ENCODE peak calls at places on chromosome 3, in four cellular contexts. I is astrocyte, W is astrocyte of the spinal cord, R is ascending aorta. H is an unnamed sample.

GRCh38 chr3:157543491-157544035 is 40.3 kb upstream of the VEPH1 start:
- DNase-seq in I (no peak), R (no peak), W (no peak), H (peak)

GRCh38 chr3:122825460-122825859 is 30.6 kb downstream of the SLC49A4 start:
- DNase-seq in R (no peak), I (no peak), W (no peak), H (no peak)

GRCh38 chr3:177995006-177995732 is 541.1 kb upstream of the KCNMB2 start:
- DNase-seq in I (peak), R (no peak), W (no peak), H (no peak)

GRCh38 chr3:188526057-188526456 is 372.1 kb downstream of the LPP start:
- DNase-seq in W (no peak), I (no peak), R (no peak), H (peak)

GRCh38 chr3:143998266-143998665 is 26.6 kb downstream of the DIPK2A start:
- DNase-seq in I (peak), W (peak), R (no peak), H (peak)

GRCh38 chr3:10173926-10174435 is 9.3 kb downstream of the IRAK2 start:
- DNase-seq in R (peak), I (peak), W (peak), H (peak)

GRCh38 chr3:177358085-177358967 is 161.0 kb upstream of the TBL1XR1 start:
- DNase-seq in W (peak), R (peak), I (peak), H (peak)

GRCh38 chr3:51715231-51716058 is 8.6 kb downstream of the GRM2 start:
- DNase-seq in W (no peak), I (no peak), R (no peak), H (no peak)

GRCh38 chr3:154060606-154061380 is 60.4 kb upstream of the ARHGEF26 start:
- DNase-seq in R (no peak), W (peak), I (peak), H (peak)

GRCh38 chr3:184593201-184593922 is 31.8 kb downstream of the EPHB3 start:
- DNase-seq in W (no peak), R (no peak), I (no peak), H (peak)

GRCh38 chr3:123155471-123156011 is 46.2 kb upstream of the SEC22A start:
- DNase-seq in I (no peak), W (no peak), R (no peak), H (no peak)

GRCh38 chr3:190053919-190054672 is 66.6 kb downstream of the P3H2 start:
- DNase-seq in R (no peak), I (peak), W (peak), H (peak)

GRCh38 chr3:170905862-170906261 is 2.6 kb downstream of the EIF5A2 start:
- DNase-seq in W (no peak), I (no peak), R (no peak), H (no peak)

GRCh38 chr3:40620151-40620550 is 95.4 kb downstream of the ZNF621 start:
- DNase-seq in I (no peak), W (no peak), R (no peak), H (no peak)

GRCh38 chr3:129291487-129291886 is 12.8 kb downstream of the HMCES start:
- DNase-seq in R (no peak), I (peak), W (no peak), H (no peak)

GRCh38 chr3:57919987-57920386 is 88.2 kb upstream of the FLNB start:
- DNase-seq in R (no peak), I (no peak), W (no peak), H (peak)

GRCh38 chr3:155946178-155946577 is 75.7 kb downstream of the GMPS start:
- DNase-seq in W (peak), I (peak), R (no peak), H (peak)

GRCh38 chr3:177835917-177836316 is 638.6 kb upstream of the TBL1XR1 start:
- DNase-seq in W (peak), R (no peak), I (peak), H (peak)

GRCh38 chr3:154018100-154018696 is 103.0 kb upstream of the ARHGEF26 start:
- DNase-seq in R (no peak), I (no peak), W (peak), H (peak)

GRCh38 chr3:126671521-126671920 is 16.6 kb upstream of the TXNRD3 start:
- DNase-seq in I (no peak), R (no peak), W (no peak), H (no peak)

GRCh38 chr3:149339931-149340309 is 6.5 kb upstream of the TM4SF18 start:
- DNase-seq in W (peak), I (peak), R (peak), H (peak)

GRCh38 chr3:52527732-52528595 is 5.7 kb downstream of the NT5DC2 start:
- DNase-seq in I (no peak), R (no peak), W (no peak), H (no peak)

GRCh38 chr3:133258358-133258757 is 141.5 kb upstream of the BFSP2 start:
- DNase-seq in R (no peak), W (no peak), I (no peak), H (no peak)

GRCh38 chr3:11477286-11477935 is 166.3 kb downstream of the VGLL4 start:
- DNase-seq in W (peak), I (peak), R (no peak), H (peak)

GRCh38 chr3:141876381-141876890 is at the start of gene ATP1B3:
- DNase-seq in I (peak), R (peak), W (peak), H (peak)

GRCh38 chr3:81554348-81554747 is 207.1 kb downstream of the GBE1 start:
- DNase-seq in R (no peak), W (peak), I (peak), H (peak)

GRCh38 chr3:123310741-123311140 is 109.0 kb downstream of the SEC22A start:
- DNase-seq in I (no peak), W (no peak), R (no peak), H (no peak)

GRCh38 chr3:71103430-71103881 is 480.1 kb downstream of the FOXP1 start:
- DNase-seq in W (peak), I (peak), R (no peak), H (peak)

GRCh38 chr3:73559730-73560129 is 65.0 kb downstream of the PDZRN3 start:
- DNase-seq in W (no peak), I (no peak), R (no peak), H (no peak)

GRCh38 chr3:192128060-192128459 is 599.3 kb downstream of the FGF12 start:
- DNase-seq in R (no peak), I (no peak), W (no peak), H (no peak)

GRCh38 chr3:163552659-163552966 is 1525.7 kb downstream of the SI start:
- DNase-seq in W (no peak), I (no peak), R (no peak), H (no peak)

GRCh38 chr3:196842567-196843434 is 24.9 kb upstream of the SENP5 start:
- DNase-seq in R (no peak), I (no peak), W (no peak), H (no peak)

GRCh38 chr3:100756441-100756840 is 47.1 kb downstream of the TFG start:
- DNase-seq in I (peak), R (no peak), W (peak), H (no peak)

DNA sequence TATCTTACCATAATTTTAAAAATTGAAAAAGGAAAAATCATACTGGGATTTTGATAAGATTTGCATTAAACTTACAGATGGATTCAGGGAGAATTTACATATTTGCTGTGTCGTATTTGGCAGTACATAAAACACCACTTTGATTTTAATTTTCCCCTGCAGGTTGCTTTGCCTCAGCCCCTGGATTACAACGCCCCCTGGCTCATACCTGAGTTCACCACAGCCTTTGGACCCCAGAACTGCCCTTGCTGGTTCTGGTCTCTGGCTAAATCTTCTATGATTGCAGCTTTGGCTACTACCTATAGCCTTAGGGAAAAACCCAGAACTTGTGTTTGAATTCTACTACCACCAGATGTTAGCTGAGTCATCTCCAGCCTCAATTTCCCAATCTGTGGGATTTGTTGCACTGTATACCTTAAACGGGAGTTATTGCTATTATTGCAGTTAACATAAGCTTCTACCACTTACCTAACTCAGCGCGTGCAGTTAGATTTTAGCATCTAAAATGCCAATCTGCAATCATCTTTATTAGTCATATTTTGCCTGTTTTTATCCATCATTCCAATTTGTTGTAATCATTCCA is 315.7 kb upstream of the GADL1 start:
- DNase-seq in I (no peak), R (no peak), W (no peak), H (peak)
- TF ChIP-seq CTCF in I (no peak), R (no peak), W (no peak), H (no peak)

GRCh38 chr3:99644741-99645140 is 6.3 kb downstream of the COL8A1 start:
- DNase-seq in I (no peak), W (no peak), R (no peak), H (no peak)

GRCh38 chr3:99648091-99648490 is 9.7 kb downstream of the COL8A1 start:
- DNase-seq in R (no peak), W (peak), I (peak), H (peak)

GRCh38 chr3:99647081-99647480 is 8.7 kb downstream of the COL8A1 start:
- DNase-seq in I (peak), R (no peak), W (peak), H (peak)

GRCh38 chr3:99645277-99646106 is 7.1 kb downstream of the COL8A1 start:
- DNase-seq in I (peak), W (peak), R (no peak), H (peak)

DNA sequence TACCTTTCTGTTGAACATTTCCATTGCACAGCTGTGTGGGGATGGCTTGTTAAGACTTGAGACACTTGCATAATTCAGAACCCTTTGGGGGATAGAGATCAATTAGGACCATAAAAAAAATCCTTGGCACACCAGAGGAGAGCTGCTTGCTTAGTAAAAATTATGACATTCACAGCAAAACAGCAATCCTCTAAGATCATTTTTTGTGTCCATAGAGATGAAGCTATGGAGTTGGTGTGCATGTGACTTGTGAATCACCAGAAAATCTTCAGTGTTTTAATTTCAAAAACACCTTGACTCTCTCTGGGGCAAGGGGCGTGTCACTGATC is 7.7 kb downstream of the COL8A1 start:
- DNase-seq in W (no peak), R (no peak), I (no peak), H (peak)
- H3K4me3 ChIP-seq in W (no peak), R (no peak), I (no peak), H (no peak)

GRCh38 chr3:146454796-146455195 is 14.6 kb downstream of the PLSCR2 start:
- DNase-seq in I (no peak), W (no peak), R (no peak), H (peak)

GRCh38 chr3:146446026-146446425 is 23.3 kb downstream of the PLSCR2 start:
- DNase-seq in I (no peak), W (no peak), R (no peak), H (no peak)

GRCh38 chr3:146449076-146449475 is 20.3 kb downstream of the PLSCR2 start:
- DNase-seq in R (no peak), W (no peak), I (no peak), H (no peak)

DNA sequence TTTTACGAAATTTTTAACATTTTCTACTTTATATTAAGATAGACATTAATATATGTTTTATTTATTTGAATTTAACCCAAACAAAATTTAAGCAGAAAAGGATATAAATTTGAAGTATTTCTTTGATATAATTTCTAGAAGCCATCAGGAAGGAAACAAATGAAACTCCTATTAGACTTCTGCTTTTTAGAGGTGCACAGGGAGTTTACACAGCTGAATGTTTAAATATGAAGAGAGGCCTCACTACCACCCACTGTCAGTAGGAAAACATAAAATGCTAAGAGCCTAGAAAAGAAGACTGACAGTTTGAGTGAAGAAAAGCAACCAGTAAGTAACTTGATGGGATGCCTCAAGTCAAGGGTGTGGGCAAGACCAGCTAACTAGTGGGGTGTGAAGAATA is 19.8 kb downstream of the PLSCR2 start:
- DNase-seq in W (no peak), R (no peak), I (no peak), H (no peak)
- TF ChIP-seq CTCF in W (no peak), R (no peak), I (no peak), H (no peak)

GRCh38 chr3:135991621-135992020 is 26.1 kb downstream of the PPP2R3A start:
- DNase-seq in I (peak), R (no peak), W (peak), H (no peak)
- H3K4me3 ChIP-seq in I (no peak), R (no peak), W (no peak), H (no peak)

DNA sequence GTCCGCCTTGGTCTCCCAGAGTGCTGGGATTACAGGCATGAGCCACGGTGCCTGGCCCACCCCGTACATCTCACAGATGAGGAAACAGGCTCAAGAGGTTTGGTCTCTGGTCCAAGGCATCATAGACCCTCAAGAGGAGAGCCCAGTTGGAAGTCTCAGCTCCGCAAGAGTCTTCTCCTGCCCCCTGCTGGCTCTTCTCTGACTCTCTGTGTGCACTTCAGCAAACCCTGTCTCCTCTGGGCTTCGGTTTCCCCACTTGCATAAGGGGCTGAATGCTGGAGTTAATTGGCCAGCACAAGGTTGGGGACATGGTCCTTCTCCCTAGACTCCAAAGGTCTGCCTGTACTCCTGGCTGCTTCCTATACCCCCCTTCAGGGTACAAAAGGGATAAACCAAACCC is 3.9 kb downstream of the MST1R start:
- DNase-seq in W (no peak), I (no peak), R (no peak), H (peak)
- TF ChIP-seq CTCF in W (peak), I (peak), R (no peak), H (peak)

GRCh38 chr3:137767146-137768020 is 3.3 kb downstream of the SOX14 start:
- DNase-seq in W (no peak), R (no peak), I (no peak), H (no peak)
- H3K4me3 ChIP-seq in W (peak), R (peak), I (no peak), H (no peak)

GRCh38 chr3:128075516-128076464 is 23.6 kb downstream of the SEC61A1 start:
- DNase-seq in R (no peak), W (peak), I (peak), H (peak)
- TF ChIP-seq CTCF in R (peak), W (peak), I (peak), H (peak)

DNA sequence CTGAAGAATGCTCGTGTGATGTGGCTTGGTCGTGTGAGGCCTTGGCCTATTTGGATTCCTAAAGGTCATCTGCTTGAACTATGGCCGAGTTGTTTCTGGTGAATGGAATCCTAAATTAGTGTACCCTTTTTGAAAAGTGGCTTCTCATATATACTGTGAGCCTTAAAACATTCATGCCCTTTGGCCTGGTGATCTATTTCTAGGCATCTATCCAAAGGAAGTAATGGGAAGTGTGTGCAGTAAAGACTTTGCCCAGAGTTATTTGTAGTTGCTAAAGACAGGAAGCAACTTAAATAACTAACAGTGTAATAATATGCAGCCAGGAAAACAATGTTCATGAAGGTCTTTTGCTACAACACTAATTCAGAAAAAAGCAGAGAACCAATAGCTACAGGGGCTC is 3.0 kb downstream of the DGKG start:
- DNase-seq in R (no peak), I (no peak), W (no peak), H (peak)
- H3K4me3 ChIP-seq in R (no peak), I (no peak), W (no peak), H (no peak)

GRCh38 chr3:64687781-64688515 is at the start of gene ADAMTS9:
- DNase-seq in R (peak), I (peak), W (peak), H (peak)
- TF ChIP-seq CTCF in R (no peak), I (no peak), W (no peak), H (no peak)

GRCh38 chr3:147394168-147394941 is 12.0 kb downstream of the ZIC4 start:
- DNase-seq in R (no peak), I (no peak), W (peak), H (no peak)
- H3K4me3 ChIP-seq in R (no peak), I (peak), W (peak), H (no peak)